ENCODE peak calls at places on chromosomes 7 and 10, in six cellular contexts. One of them, this sample, is unnamed. For H3K4me1, the result is how much of the 10 kb centered on the place peaks cover.

GRCh38 chr7:132575336-132575986 is 809 bp downstream of the PLXNA4 start:
- DNase-seq in cardiac muscle cell: peak
- DNase-seq in heart right ventricle: peak
- DNase-seq in neural progenitor cell: peak
- DNase-seq in lung: no peak
- DNase-seq in GM23338: peak
- DNase-seq in this sample: peak

GRCh38 chr7:77933394-77933793 is 134.8 kb downstream of the PHTF2 start:
- DNase-seq in neural progenitor cell: no peak
- DNase-seq in cardiac muscle cell: peak
- DNase-seq in GM23338: no peak
- DNase-seq in heart right ventricle: no peak
- DNase-seq in lung: no peak
- DNase-seq in this sample: no peak

GRCh38 chr7:100496509-100496908 is 12.8 kb downstream of the NYAP1 start:
- DNase-seq in lung: no peak
- DNase-seq in heart right ventricle: no peak
- DNase-seq in cardiac muscle cell: no peak
- DNase-seq in GM23338: no peak
- DNase-seq in neural progenitor cell: no peak
- DNase-seq in this sample: no peak

GRCh38 chr10:17255512-17255911 is 27.5 kb downstream of the VIM start:
- DNase-seq in cardiac muscle cell: no peak
- DNase-seq in neural progenitor cell: no peak
- DNase-seq in heart right ventricle: no peak
- DNase-seq in GM23338: no peak
- DNase-seq in lung: no peak
- DNase-seq in this sample: no peak

GRCh38 chr7:90726623-90727022 is 130.5 kb downstream of the CDK14 start:
- DNase-seq in neural progenitor cell: peak
- DNase-seq in cardiac muscle cell: peak
- DNase-seq in heart right ventricle: no peak
- DNase-seq in GM23338: no peak
- DNase-seq in lung: no peak
- DNase-seq in this sample: no peak

GRCh38 chr10:57482259-57482658 is 785.4 kb downstream of the IPMK start:
- DNase-seq in cardiac muscle cell: no peak
- DNase-seq in GM23338: no peak
- DNase-seq in neural progenitor cell: no peak
- DNase-seq in lung: no peak
- DNase-seq in heart right ventricle: no peak
- DNase-seq in this sample: no peak

GRCh38 chr7:7490003-7490402 is 45.7 kb downstream of the COL28A1 start:
- DNase-seq in lung: no peak
- DNase-seq in cardiac muscle cell: no peak
- DNase-seq in GM23338: no peak
- DNase-seq in heart right ventricle: no peak
- DNase-seq in neural progenitor cell: no peak
- DNase-seq in this sample: no peak

GRCh38 chr10:6771361-6771760 is 191.3 kb upstream of the PRKCQ start:
- DNase-seq in neural progenitor cell: no peak
- DNase-seq in heart right ventricle: no peak
- DNase-seq in GM23338: no peak
- DNase-seq in lung: no peak
- DNase-seq in cardiac muscle cell: no peak
- DNase-seq in this sample: no peak

GRCh38 chr7:140390466-140391190 is 7.7 kb downstream of the SLC37A3 start:
- DNase-seq in neural progenitor cell: no peak
- DNase-seq in lung: no peak
- DNase-seq in cardiac muscle cell: peak
- DNase-seq in heart right ventricle: no peak
- DNase-seq in GM23338: peak
- DNase-seq in this sample: no peak

GRCh38 chr10:110074298-110074697 is 66.5 kb downstream of the ADD3 start:
- DNase-seq in heart right ventricle: no peak
- DNase-seq in GM23338: no peak
- DNase-seq in cardiac muscle cell: peak
- DNase-seq in neural progenitor cell: no peak
- DNase-seq in lung: no peak
- DNase-seq in this sample: no peak

GRCh38 chr10:110077436-110078120 is 69.8 kb downstream of the ADD3 start:
- DNase-seq in neural progenitor cell: no peak
- DNase-seq in heart right ventricle: no peak
- DNase-seq in cardiac muscle cell: peak
- DNase-seq in lung: no peak
- DNase-seq in GM23338: no peak
- DNase-seq in this sample: no peak

GRCh38 chr10:110075726-110076125 is 67.9 kb downstream of the ADD3 start:
- DNase-seq in GM23338: no peak
- DNase-seq in cardiac muscle cell: no peak
- DNase-seq in heart right ventricle: no peak
- DNase-seq in lung: no peak
- DNase-seq in neural progenitor cell: no peak
- DNase-seq in this sample: no peak

GRCh38 chr10:110076559-110077318 is 69.0 kb downstream of the ADD3 start:
- DNase-seq in neural progenitor cell: no peak
- DNase-seq in cardiac muscle cell: peak
- DNase-seq in heart right ventricle: peak
- DNase-seq in GM23338: no peak
- DNase-seq in lung: peak
- DNase-seq in this sample: peak

GRCh38 chr10:110074986-110075664 is 67.3 kb downstream of the ADD3 start:
- DNase-seq in cardiac muscle cell: peak
- DNase-seq in GM23338: no peak
- DNase-seq in heart right ventricle: no peak
- DNase-seq in neural progenitor cell: no peak
- DNase-seq in lung: no peak
- DNase-seq in this sample: no peak
- H3K4me1 ChIP-seq in cardiac muscle cell: half or more
- H3K4me1 ChIP-seq in GM23338: under half
- H3K4me1 ChIP-seq in heart right ventricle: half or more
- H3K4me1 ChIP-seq in neural progenitor cell: under half
- H3K4me1 ChIP-seq in lung: under half
- H3K4me1 ChIP-seq in this sample: under half

GRCh38 chr7:70739646-70740045 is 392.3 kb upstream of the GALNT17 start:
- DNase-seq in GM23338: no peak
- DNase-seq in cardiac muscle cell: no peak
- DNase-seq in heart right ventricle: no peak
- DNase-seq in lung: no peak
- DNase-seq in neural progenitor cell: no peak
- DNase-seq in this sample: no peak

GRCh38 chr7:70743531-70743930 is 388.4 kb upstream of the GALNT17 start:
- DNase-seq in cardiac muscle cell: no peak
- DNase-seq in neural progenitor cell: no peak
- DNase-seq in lung: no peak
- DNase-seq in GM23338: no peak
- DNase-seq in heart right ventricle: no peak
- DNase-seq in this sample: no peak

GRCh38 chr7:70749831-70750230 is 382.1 kb upstream of the GALNT17 start:
- DNase-seq in lung: no peak
- DNase-seq in heart right ventricle: no peak
- DNase-seq in neural progenitor cell: no peak
- DNase-seq in cardiac muscle cell: no peak
- DNase-seq in GM23338: no peak
- DNase-seq in this sample: no peak

GRCh38 chr7:70741666-70742065 is 390.3 kb upstream of the GALNT17 start:
- DNase-seq in GM23338: no peak
- DNase-seq in neural progenitor cell: no peak
- DNase-seq in heart right ventricle: no peak
- DNase-seq in lung: no peak
- DNase-seq in cardiac muscle cell: no peak
- DNase-seq in this sample: no peak

GRCh38 chr7:70744414-70744942 is 387.5 kb upstream of the GALNT17 start:
- DNase-seq in cardiac muscle cell: no peak
- DNase-seq in neural progenitor cell: no peak
- DNase-seq in lung: no peak
- DNase-seq in GM23338: no peak
- DNase-seq in heart right ventricle: no peak
- DNase-seq in this sample: no peak
- H3K4me1 ChIP-seq in cardiac muscle cell: under half
- H3K4me1 ChIP-seq in neural progenitor cell: under half
- H3K4me1 ChIP-seq in lung: under half
- H3K4me1 ChIP-seq in GM23338: half or more
- H3K4me1 ChIP-seq in heart right ventricle: under half
- H3K4me1 ChIP-seq in this sample: under half

GRCh38 chr10:43396061-43396927 is 12.7 kb downstream of the HNRNPF start:
- DNase-seq in heart right ventricle: peak
- DNase-seq in cardiac muscle cell: peak
- DNase-seq in lung: peak
- DNase-seq in GM23338: peak
- DNase-seq in neural progenitor cell: peak
- DNase-seq in this sample: peak

GRCh38 chr10:43394868-43395267 is 14.1 kb downstream of the HNRNPF start:
- DNase-seq in heart right ventricle: no peak
- DNase-seq in lung: no peak
- DNase-seq in GM23338: no peak
- DNase-seq in neural progenitor cell: no peak
- DNase-seq in cardiac muscle cell: no peak
- DNase-seq in this sample: no peak

GRCh38 chr10:43396928-43397624 is 11.9 kb downstream of the HNRNPF start:
- DNase-seq in neural progenitor cell: peak
- DNase-seq in heart right ventricle: peak
- DNase-seq in cardiac muscle cell: peak
- DNase-seq in GM23338: peak
- DNase-seq in lung: peak
- DNase-seq in this sample: peak

GRCh38 chr10:43393606-43394360 is 15.2 kb downstream of the HNRNPF start:
- DNase-seq in heart right ventricle: no peak
- DNase-seq in GM23338: no peak
- DNase-seq in lung: no peak
- DNase-seq in neural progenitor cell: no peak
- DNase-seq in cardiac muscle cell: no peak
- DNase-seq in this sample: no peak

GRCh38 chr10:43395571-43396060 is 13.4 kb downstream of the HNRNPF start:
- DNase-seq in heart right ventricle: no peak
- DNase-seq in cardiac muscle cell: peak
- DNase-seq in GM23338: peak
- DNase-seq in lung: no peak
- DNase-seq in neural progenitor cell: no peak
- DNase-seq in this sample: no peak
- H3K4me1 ChIP-seq in heart right ventricle: under half
- H3K4me1 ChIP-seq in cardiac muscle cell: under half
- H3K4me1 ChIP-seq in GM23338: under half
- H3K4me1 ChIP-seq in lung: under half
- H3K4me1 ChIP-seq in neural progenitor cell: under half
- H3K4me1 ChIP-seq in this sample: under half

GRCh38 chr7:157297071-157297638 is 39.6 kb upstream of the DNAJB6 start:
- DNase-seq in neural progenitor cell: no peak
- DNase-seq in cardiac muscle cell: no peak
- DNase-seq in lung: no peak
- DNase-seq in heart right ventricle: no peak
- DNase-seq in GM23338: no peak
- DNase-seq in this sample: no peak
- H3K4me1 ChIP-seq in neural progenitor cell: under half
- H3K4me1 ChIP-seq in cardiac muscle cell: under half
- H3K4me1 ChIP-seq in lung: under half
- H3K4me1 ChIP-seq in heart right ventricle: under half
- H3K4me1 ChIP-seq in GM23338: under half
- H3K4me1 ChIP-seq in this sample: under half

GRCh38 chr10:125121003-125121402 is 39.4 kb downstream of the CTBP2 start:
- DNase-seq in lung: no peak
- DNase-seq in cardiac muscle cell: no peak
- DNase-seq in GM23338: no peak
- DNase-seq in neural progenitor cell: no peak
- DNase-seq in heart right ventricle: no peak
- DNase-seq in this sample: no peak
- H3K4me1 ChIP-seq in lung: under half
- H3K4me1 ChIP-seq in cardiac muscle cell: under half
- H3K4me1 ChIP-seq in GM23338: half or more
- H3K4me1 ChIP-seq in neural progenitor cell: under half
- H3K4me1 ChIP-seq in heart right ventricle: half or more
- H3K4me1 ChIP-seq in this sample: half or more

DNA sequence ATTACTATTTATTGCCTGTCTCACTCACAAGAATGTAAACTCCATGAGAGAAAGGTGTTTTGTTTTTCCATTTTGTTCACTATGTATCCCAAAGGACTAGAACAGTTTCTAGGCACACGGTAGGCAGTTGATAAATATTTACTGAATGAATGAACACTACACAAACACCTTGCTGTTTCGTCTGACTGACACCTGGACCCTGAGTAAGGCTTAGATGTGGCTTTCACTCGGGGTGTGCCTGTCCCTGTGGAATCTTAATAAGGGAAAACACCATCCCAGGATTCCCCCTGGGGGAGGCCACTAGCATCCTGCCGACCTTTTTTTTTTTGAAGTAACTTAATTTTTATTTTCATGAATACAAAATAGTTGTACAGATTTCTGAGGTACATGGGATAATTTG is 66.6 kb upstream of the STEAP1B start:
- DNase-seq in neural progenitor cell: no peak
- DNase-seq in heart right ventricle: no peak
- DNase-seq in GM23338: no peak
- DNase-seq in lung: no peak
- DNase-seq in cardiac muscle cell: no peak
- DNase-seq in this sample: no peak
- H3K4me1 ChIP-seq in neural progenitor cell: under half
- H3K4me1 ChIP-seq in heart right ventricle: under half
- H3K4me1 ChIP-seq in GM23338: under half
- H3K4me1 ChIP-seq in lung: under half
- H3K4me1 ChIP-seq in cardiac muscle cell: under half
- H3K4me1 ChIP-seq in this sample: under half

GRCh38 chr10:5511231-5511884 is 12.0 kb upstream of the CALML5 start:
- DNase-seq in lung: no peak
- DNase-seq in GM23338: no peak
- DNase-seq in neural progenitor cell: no peak
- DNase-seq in heart right ventricle: no peak
- DNase-seq in cardiac muscle cell: no peak
- DNase-seq in this sample: no peak
- H3K4me1 ChIP-seq in lung: under half
- H3K4me1 ChIP-seq in GM23338: under half
- H3K4me1 ChIP-seq in neural progenitor cell: under half
- H3K4me1 ChIP-seq in heart right ventricle: under half
- H3K4me1 ChIP-seq in cardiac muscle cell: under half
- H3K4me1 ChIP-seq in this sample: under half

GRCh38 chr7:39682042-39682441 is 58.7 kb downstream of the RALA start:
- DNase-seq in neural progenitor cell: no peak
- DNase-seq in lung: no peak
- DNase-seq in GM23338: no peak
- DNase-seq in cardiac muscle cell: no peak
- DNase-seq in heart right ventricle: no peak
- DNase-seq in this sample: no peak
- H3K4me1 ChIP-seq in neural progenitor cell: under half
- H3K4me1 ChIP-seq in lung: under half
- H3K4me1 ChIP-seq in GM23338: under half
- H3K4me1 ChIP-seq in cardiac muscle cell: under half
- H3K4me1 ChIP-seq in heart right ventricle: under half
- H3K4me1 ChIP-seq in this sample: under half

This sample was measured in ascending aorta.